ENCODE peak calls at places on chromosome 1, in four cellular contexts. One of them, this sample, is unnamed.

GRCh38 chr1:207309775-207310273 is 11.7 kb upstream of the CD55 start:
- DNase-seq in activated T-cell treated with anti-CD3 and anti-CD28 coated beads, Interleukin-2, amount 50 U/mL, for 72 hours: no peak
- DNase-seq in cardiac fibroblast: peak; percentile 82
- DNase-seq in AG09319: no peak
- DNase-seq in this sample: no peak

GRCh38 chr1:31065310-31066217 is at the start of gene PUM1:
- DNase-seq in activated T-cell treated with anti-CD3 and anti-CD28 coated beads, Interleukin-2, amount 50 U/mL, for 72 hours: peak; percentile 99
- DNase-seq in cardiac fibroblast: peak; percentile 98
- DNase-seq in AG09319: peak; percentile 94
- DNase-seq in this sample: peak; percentile 93

GRCh38 chr1:39153684-39154083 is 50.8 kb upstream of the MACF1 start:
- DNase-seq in activated T-cell treated with anti-CD3 and anti-CD28 coated beads, Interleukin-2, amount 50 U/mL, for 72 hours: no peak
- DNase-seq in cardiac fibroblast: no peak
- DNase-seq in AG09319: no peak
- DNase-seq in this sample: no peak

GRCh38 chr1:191034126-191034525 is 556.5 kb upstream of the BRINP3 start:
- DNase-seq in activated T-cell treated with anti-CD3 and anti-CD28 coated beads, Interleukin-2, amount 50 U/mL, for 72 hours: no peak
- DNase-seq in cardiac fibroblast: no peak
- DNase-seq in AG09319: no peak
- DNase-seq in this sample: no peak

GRCh38 chr1:108595510-108595909 is 35.6 kb downstream of the EEIG2 start:
- DNase-seq in activated T-cell treated with anti-CD3 and anti-CD28 coated beads, Interleukin-2, amount 50 U/mL, for 72 hours: no peak
- DNase-seq in cardiac fibroblast: peak; percentile 90
- DNase-seq in AG09319: no peak
- DNase-seq in this sample: no peak

GRCh38 chr1:112373841-112374240 is 22.2 kb upstream of the CTTNBP2NL start:
- DNase-seq in activated T-cell treated with anti-CD3 and anti-CD28 coated beads, Interleukin-2, amount 50 U/mL, for 72 hours: no peak
- DNase-seq in cardiac fibroblast: no peak
- DNase-seq in AG09319: no peak
- DNase-seq in this sample: no peak

GRCh38 chr1:200457810-200458209 is 48.0 kb upstream of the ZNF281 start:
- DNase-seq in activated T-cell treated with anti-CD3 and anti-CD28 coated beads, Interleukin-2, amount 50 U/mL, for 72 hours: no peak
- DNase-seq in cardiac fibroblast: no peak
- DNase-seq in AG09319: no peak
- DNase-seq in this sample: no peak

GRCh38 chr1:241167121-241167619 is 189.8 kb downstream of the RGS7 start:
- DNase-seq in activated T-cell treated with anti-CD3 and anti-CD28 coated beads, Interleukin-2, amount 50 U/mL, for 72 hours: no peak
- DNase-seq in cardiac fibroblast: no peak
- DNase-seq in AG09319: no peak
- DNase-seq in this sample: no peak

GRCh38 chr1:99645699-99646531 is at the start of gene PALMD:
- DNase-seq in activated T-cell treated with anti-CD3 and anti-CD28 coated beads, Interleukin-2, amount 50 U/mL, for 72 hours: no peak
- DNase-seq in cardiac fibroblast: peak; percentile 49
- DNase-seq in AG09319: no peak
- DNase-seq in this sample: peak; percentile 32

This sample was measured in nucleus accumbens.